ENCODE peak calls at places on chromosomes 7 and 10, in eight cellular contexts. P is ascending aorta; L is LHCN-M2; K is RWPE1; X is activated naive CD4-positive, alpha-beta T cell; M is HS-5; R is stimulated activated CD4-positive, alpha-beta T cell treated with anti-CD3 and anti-CD28 coated beads, Interleukin-2, amount 100 ng/mL, for 48 hours; F is AG04450. T is an unnamed sample.

GRCh38 chr7:87219545-87220025 is at the start of gene TMEM243:
- DNase-seq in K (peak), F (peak), X (peak), M (peak), P (peak), L (peak), R (peak), T (peak)

GRCh38 chr7:657565-658119 is 68.9 kb upstream of the DNAAF5 start:
- DNase-seq in K (no peak), P (no peak), M (no peak), F (no peak), R (no peak), L (peak), X (no peak), T (no peak)

GRCh38 chr10:37379991-37380390 is 254.6 kb downstream of the ANKRD30A start:
- DNase-seq in X (no peak), M (peak), L (peak), R (no peak), K (peak), P (no peak), F (no peak), T (no peak)

GRCh38 chr10:43689955-43690771 is 41.5 kb upstream of the ZNF32 start:
- DNase-seq in R (peak), K (peak), M (peak), X (peak), L (peak), F (peak), P (peak), T (peak)

GRCh38 chr10:50312464-50313437 is 61.4 kb upstream of the ASAH2 start:
- DNase-seq in M (peak), P (no peak), F (no peak), R (no peak), L (peak), K (peak), X (no peak), T (no peak)

GRCh38 chr7:128453836-128454804 is 1.6 kb upstream of the HILPDA start:
- DNase-seq in F (peak), K (no peak), P (peak), R (no peak), X (no peak), M (no peak), L (peak), T (peak)

GRCh38 chr10:42754155-42755027 is 28.2 kb upstream of the BMS1 start:
- DNase-seq in X (no peak), L (no peak), M (no peak), R (peak), K (peak), P (no peak), F (no peak), T (peak)

GRCh38 chr7:111796671-111797070 is 234.4 kb upstream of the IMMP2L start:
- DNase-seq in X (no peak), L (peak), M (no peak), F (no peak), K (no peak), P (no peak), R (no peak), T (no peak)

GRCh38 chr7:98647326-98647725 is 30.2 kb downstream of the NPTX2 start:
- DNase-seq in L (no peak), F (no peak), P (no peak), R (no peak), M (no peak), K (no peak), X (no peak), T (no peak)

GRCh38 chr10:113108180-113108835 is 158.3 kb downstream of the TCF7L2 start:
- DNase-seq in K (no peak), P (no peak), L (no peak), F (no peak), X (no peak), M (no peak), R (peak), T (peak)

GRCh38 chr7:149753370-149754233 is 19.8 kb downstream of the ZNF467 start:
- DNase-seq in F (no peak), K (no peak), R (no peak), L (no peak), M (no peak), P (no peak), X (no peak), T (peak)

T was measured in NCI-H82.